ENCODE peak calls at places on chromosomes 4 and X, in six cellular contexts. Z, U, W, L, C and X are unnamed samples.

GRCh38 chrX:46611658-46612362 is 38.2 kb downstream of the CHST7 start:
- DNase-seq in U (no peak), C (no peak), W (no peak), L (no peak), Z (peak; percentile 76), X (no peak)

GRCh38 chr4:14862881-14863280 is 139.4 kb upstream of the CPEB2 start:
- DNase-seq in U (no peak), L (no peak), C (no peak), W (no peak), Z (no peak), X (peak; percentile 36)

GRCh38 chr4:60726779-60727178 is 473.3 kb upstream of the ADGRL3 start:
- DNase-seq in L (no peak), U (no peak), W (peak; percentile 1), C (no peak), Z (no peak), X (no peak)

GRCh38 chr4:53734584-53735363 is 143.5 kb upstream of the LNX1 start:
- DNase-seq in U (peak; percentile 73), C (no peak), W (no peak), Z (no peak), L (no peak), X (no peak)

GRCh38 chrX:94524867-94525266 is 850.9 kb downstream of the FAM133A start:
- DNase-seq in U (no peak), W (peak; percentile 7), C (no peak), Z (no peak), L (no peak), X (no peak)

GRCh38 chr4:165477799-165478198 is 99.0 kb downstream of the CPE start:
- DNase-seq in C (no peak), Z (no peak), L (no peak), W (no peak), U (no peak), X (no peak)

GRCh38 chrX:52979993-52980392 is 21.7 kb upstream of the FAM156A start:
- DNase-seq in L (no peak), W (no peak), Z (no peak), U (peak; percentile 18), C (no peak), X (no peak)

GRCh38 chr4:92641409-92641808 is 337.6 kb downstream of the GRID2 start:
- DNase-seq in Z (no peak), U (no peak), L (no peak), C (no peak), W (no peak), X (no peak)

GRCh38 chrX:109384569-109385174 is 97.2 kb downstream of the GUCY2F start:
- DNase-seq in U (peak; percentile 21), W (no peak), C (no peak), Z (no peak), L (no peak), X (peak; percentile 6)

GRCh38 chr4:26884486-26884988 is 23.9 kb downstream of the STIM2 start:
- DNase-seq in C (no peak), Z (peak; percentile 68), L (no peak), W (no peak), U (no peak), X (no peak)

GRCh38 chr4:165375465-165375864 is 3.3 kb upstream of the CPE start:
- DNase-seq in C (no peak), L (no peak), W (no peak), Z (no peak), U (no peak), X (no peak)

GRCh38 chrX:113391875-113392274 is 551.2 kb upstream of the AMOT start:
- DNase-seq in Z (no peak), C (no peak), W (no peak), U (no peak), L (no peak), X (no peak)

GRCh38 chr4:30181918-30182317 is 538.3 kb upstream of the PCDH7 start:
- DNase-seq in U (no peak), L (no peak), W (no peak), Z (no peak), C (no peak), X (no peak)

GRCh38 chr4:11073621-11074051 is 355.1 kb downstream of the HS3ST1 start:
- DNase-seq in U (peak; percentile 9), W (no peak), L (no peak), Z (no peak), C (no peak), X (peak; percentile 79)

GRCh38 chr4:61445374-61446063 is 245.4 kb downstream of the ADGRL3 start:
- DNase-seq in C (no peak), Z (no peak), U (no peak), W (no peak), L (no peak), X (no peak)

GRCh38 chr4:66216252-66216651 is 546.0 kb upstream of the EPHA5 start:
- DNase-seq in L (no peak), Z (no peak), W (no peak), C (no peak), U (no peak), X (no peak)

GRCh38 chr4:174467107-174467506 is 55.2 kb downstream of the HPGD start:
- DNase-seq in L (no peak), C (no peak), Z (no peak), W (no peak), U (no peak), X (no peak)

GRCh38 chrX:2502668-2503519 is 2.1 kb upstream of the DHRSX start:
- DNase-seq in Z (no peak), W (no peak), L (no peak), U (peak; percentile 65), C (no peak), X (no peak)

GRCh38 chr4:161252520-161253141 is 911.2 kb downstream of the FSTL5 start:
- DNase-seq in Z (no peak), C (no peak), L (no peak), W (no peak), U (peak; percentile 9), X (no peak)

GRCh38 chr4:153467154-153467896 is 1.2 kb downstream of the TMEM131L start:
- DNase-seq in C (no peak), U (no peak), L (no peak), Z (peak; percentile 48), W (peak; percentile 54), X (peak; percentile 46)

GRCh38 chr4:148163011-148163410 is 279.2 kb downstream of the NR3C2 start:
- DNase-seq in C (no peak), U (no peak), Z (no peak), L (no peak), W (no peak), X (no peak)